ENCODE peak calls at places on chromosome 13, in ten cellular contexts. One of them, this sample, is unnamed.

GRCh38 chr13:96052655-96053002 is 572 bp downstream of the UGGT2 start:
- DNase-seq in Peyer's patch: no peak
- DNase-seq in CD4-positive, alpha-beta T cell: no peak
- DNase-seq in cardiac muscle cell: peak
- DNase-seq in epithelial cell of esophagus: peak
- DNase-seq in dorsolateral prefrontal cortex: no peak
- DNase-seq in cardiac fibroblast: peak
- DNase-seq in uterus: no peak
- DNase-seq in nephron progenitor cell: no peak
- DNase-seq in WTC11: no peak
- DNase-seq in this sample: no peak

GRCh38 chr13:45046445-45046844 is 57.1 kb downstream of the GPALPP1 start:
- DNase-seq in Peyer's patch: no peak
- DNase-seq in CD4-positive, alpha-beta T cell: no peak
- DNase-seq in cardiac muscle cell: no peak
- DNase-seq in epithelial cell of esophagus: no peak
- DNase-seq in dorsolateral prefrontal cortex: no peak
- DNase-seq in cardiac fibroblast: no peak
- DNase-seq in uterus: no peak
- DNase-seq in nephron progenitor cell: no peak
- DNase-seq in WTC11: no peak
- DNase-seq in this sample: no peak

GRCh38 chr13:101626925-101627555 is 174.6 kb downstream of the ITGBL1 start:
- DNase-seq in Peyer's patch: peak
- DNase-seq in CD4-positive, alpha-beta T cell: no peak
- DNase-seq in cardiac muscle cell: no peak
- DNase-seq in epithelial cell of esophagus: no peak
- DNase-seq in dorsolateral prefrontal cortex: no peak
- DNase-seq in cardiac fibroblast: peak
- DNase-seq in uterus: no peak
- DNase-seq in nephron progenitor cell: no peak
- DNase-seq in WTC11: no peak
- DNase-seq in this sample: no peak

GRCh38 chr13:90498096-90498495 is 849.4 kb upstream of the MIR17HG start:
- DNase-seq in Peyer's patch: no peak
- DNase-seq in CD4-positive, alpha-beta T cell: no peak
- DNase-seq in cardiac muscle cell: no peak
- DNase-seq in epithelial cell of esophagus: no peak
- DNase-seq in dorsolateral prefrontal cortex: no peak
- DNase-seq in cardiac fibroblast: peak
- DNase-seq in uterus: no peak
- DNase-seq in nephron progenitor cell: no peak
- DNase-seq in WTC11: no peak
- DNase-seq in this sample: no peak

GRCh38 chr13:21672811-21673591 is 2.1 kb downstream of the FGF9 start:
- DNase-seq in Peyer's patch: no peak
- DNase-seq in CD4-positive, alpha-beta T cell: no peak
- DNase-seq in cardiac muscle cell: no peak
- DNase-seq in epithelial cell of esophagus: no peak
- DNase-seq in dorsolateral prefrontal cortex: no peak
- DNase-seq in cardiac fibroblast: no peak
- DNase-seq in uterus: no peak
- DNase-seq in nephron progenitor cell: peak
- DNase-seq in WTC11: no peak
- DNase-seq in this sample: no peak

GRCh38 chr13:98496239-98496668 is 80.7 kb downstream of the STK24 start:
- DNase-seq in Peyer's patch: no peak
- DNase-seq in CD4-positive, alpha-beta T cell: no peak
- DNase-seq in cardiac muscle cell: no peak
- DNase-seq in epithelial cell of esophagus: no peak
- DNase-seq in dorsolateral prefrontal cortex: no peak
- DNase-seq in cardiac fibroblast: no peak
- DNase-seq in uterus: no peak
- DNase-seq in nephron progenitor cell: no peak
- DNase-seq in WTC11: no peak
- DNase-seq in this sample: no peak

GRCh38 chr13:96734499-96734898 is 259.8 kb downstream of the OXGR1 start:
- DNase-seq in Peyer's patch: no peak
- DNase-seq in CD4-positive, alpha-beta T cell: no peak
- DNase-seq in cardiac muscle cell: no peak
- DNase-seq in epithelial cell of esophagus: no peak
- DNase-seq in dorsolateral prefrontal cortex: no peak
- DNase-seq in cardiac fibroblast: no peak
- DNase-seq in uterus: no peak
- DNase-seq in nephron progenitor cell: no peak
- DNase-seq in WTC11: no peak
- DNase-seq in this sample: no peak

GRCh38 chr13:48806522-48806921 is 152.8 kb downstream of the CYSLTR2 start:
- DNase-seq in Peyer's patch: no peak
- DNase-seq in CD4-positive, alpha-beta T cell: no peak
- DNase-seq in cardiac muscle cell: no peak
- DNase-seq in epithelial cell of esophagus: no peak
- DNase-seq in dorsolateral prefrontal cortex: no peak
- DNase-seq in cardiac fibroblast: no peak
- DNase-seq in uterus: no peak
- DNase-seq in nephron progenitor cell: no peak
- DNase-seq in WTC11: no peak
- DNase-seq in this sample: no peak

GRCh38 chr13:99275093-99275469 is 16.9 kb upstream of the GPR18 start:
- DNase-seq in Peyer's patch: no peak
- DNase-seq in CD4-positive, alpha-beta T cell: peak
- DNase-seq in cardiac muscle cell: peak
- DNase-seq in epithelial cell of esophagus: peak
- DNase-seq in dorsolateral prefrontal cortex: no peak
- DNase-seq in cardiac fibroblast: peak
- DNase-seq in uterus: no peak
- DNase-seq in nephron progenitor cell: no peak
- DNase-seq in WTC11: no peak
- DNase-seq in this sample: no peak

GRCh38 chr13:76707360-76707759 is 178.8 kb downstream of the KCTD12 start:
- DNase-seq in Peyer's patch: no peak
- DNase-seq in CD4-positive, alpha-beta T cell: no peak
- DNase-seq in cardiac muscle cell: peak
- DNase-seq in epithelial cell of esophagus: peak
- DNase-seq in dorsolateral prefrontal cortex: no peak
- DNase-seq in cardiac fibroblast: peak
- DNase-seq in uterus: no peak
- DNase-seq in nephron progenitor cell: no peak
- DNase-seq in WTC11: no peak
- DNase-seq in this sample: no peak

GRCh38 chr13:34943675-34944634 is 1.9 kb downstream of the NBEA start:
- DNase-seq in Peyer's patch: no peak
- DNase-seq in CD4-positive, alpha-beta T cell: no peak
- DNase-seq in cardiac muscle cell: no peak
- DNase-seq in epithelial cell of esophagus: no peak
- DNase-seq in dorsolateral prefrontal cortex: no peak
- DNase-seq in cardiac fibroblast: no peak
- DNase-seq in uterus: no peak
- DNase-seq in nephron progenitor cell: no peak
- DNase-seq in WTC11: no peak
- DNase-seq in this sample: no peak

GRCh38 chr13:97629601-97630272 is 195.8 kb downstream of the RAP2A start:
- DNase-seq in Peyer's patch: no peak
- DNase-seq in CD4-positive, alpha-beta T cell: no peak
- DNase-seq in cardiac muscle cell: no peak
- DNase-seq in epithelial cell of esophagus: no peak
- DNase-seq in dorsolateral prefrontal cortex: peak
- DNase-seq in cardiac fibroblast: no peak
- DNase-seq in uterus: no peak
- DNase-seq in nephron progenitor cell: no peak
- DNase-seq in WTC11: no peak
- DNase-seq in this sample: no peak

GRCh38 chr13:25192936-25193335 is 20.8 kb upstream of the AMER2 start:
- DNase-seq in Peyer's patch: no peak
- DNase-seq in CD4-positive, alpha-beta T cell: no peak
- DNase-seq in cardiac muscle cell: no peak
- DNase-seq in epithelial cell of esophagus: no peak
- DNase-seq in dorsolateral prefrontal cortex: peak
- DNase-seq in cardiac fibroblast: no peak
- DNase-seq in uterus: no peak
- DNase-seq in nephron progenitor cell: no peak
- DNase-seq in WTC11: no peak
- DNase-seq in this sample: peak

GRCh38 chr13:77599351-77599750 is 63.8 kb downstream of the SCEL start:
- DNase-seq in Peyer's patch: no peak
- DNase-seq in CD4-positive, alpha-beta T cell: no peak
- DNase-seq in cardiac muscle cell: no peak
- DNase-seq in epithelial cell of esophagus: no peak
- DNase-seq in dorsolateral prefrontal cortex: no peak
- DNase-seq in cardiac fibroblast: no peak
- DNase-seq in uterus: no peak
- DNase-seq in nephron progenitor cell: no peak
- DNase-seq in WTC11: no peak
- DNase-seq in this sample: peak

GRCh38 chr13:109155301-109155761 is 525.9 kb downstream of the MYO16 start:
- DNase-seq in Peyer's patch: no peak
- DNase-seq in CD4-positive, alpha-beta T cell: no peak
- DNase-seq in cardiac muscle cell: peak
- DNase-seq in epithelial cell of esophagus: peak
- DNase-seq in dorsolateral prefrontal cortex: no peak
- DNase-seq in cardiac fibroblast: peak
- DNase-seq in uterus: no peak
- DNase-seq in nephron progenitor cell: no peak
- DNase-seq in WTC11: no peak
- DNase-seq in this sample: no peak
- TF ChIP-seq CTCF in Peyer's patch: no peak
- TF ChIP-seq CTCF in CD4-positive, alpha-beta T cell: no peak
- TF ChIP-seq CTCF in cardiac muscle cell: no peak
- TF ChIP-seq CTCF in epithelial cell of esophagus: no peak
- TF ChIP-seq CTCF in dorsolateral prefrontal cortex: no peak
- TF ChIP-seq CTCF in cardiac fibroblast: no peak
- TF ChIP-seq CTCF in uterus: no peak
- TF ChIP-seq CTCF in nephron progenitor cell: no peak
- TF ChIP-seq CTCF in WTC11: no peak
- TF ChIP-seq CTCF in this sample: no peak

GRCh38 chr13:94345374-94346195 is 133.9 kb downstream of the DCT start:
- DNase-seq in Peyer's patch: no peak
- DNase-seq in CD4-positive, alpha-beta T cell: no peak
- DNase-seq in cardiac muscle cell: peak
- DNase-seq in epithelial cell of esophagus: peak
- DNase-seq in dorsolateral prefrontal cortex: no peak
- DNase-seq in cardiac fibroblast: peak
- DNase-seq in uterus: no peak
- DNase-seq in nephron progenitor cell: no peak
- DNase-seq in WTC11: no peak
- DNase-seq in this sample: peak
- TF ChIP-seq CTCF in Peyer's patch: peak
- TF ChIP-seq CTCF in CD4-positive, alpha-beta T cell: peak
- TF ChIP-seq CTCF in cardiac muscle cell: no peak
- TF ChIP-seq CTCF in epithelial cell of esophagus: peak
- TF ChIP-seq CTCF in dorsolateral prefrontal cortex: no peak
- TF ChIP-seq CTCF in cardiac fibroblast: peak
- TF ChIP-seq CTCF in uterus: no peak
- TF ChIP-seq CTCF in nephron progenitor cell: no peak
- TF ChIP-seq CTCF in WTC11: no peak
- TF ChIP-seq CTCF in this sample: peak

GRCh38 chr13:31967155-31967554 is 64.4 kb upstream of the FRY start:
- DNase-seq in Peyer's patch: no peak
- DNase-seq in CD4-positive, alpha-beta T cell: no peak
- DNase-seq in cardiac muscle cell: no peak
- DNase-seq in epithelial cell of esophagus: no peak
- DNase-seq in dorsolateral prefrontal cortex: no peak
- DNase-seq in cardiac fibroblast: no peak
- DNase-seq in uterus: no peak
- DNase-seq in nephron progenitor cell: no peak
- DNase-seq in WTC11: no peak
- DNase-seq in this sample: no peak
- TF ChIP-seq CTCF in Peyer's patch: peak
- TF ChIP-seq CTCF in CD4-positive, alpha-beta T cell: no peak
- TF ChIP-seq CTCF in cardiac muscle cell: peak
- TF ChIP-seq CTCF in epithelial cell of esophagus: peak
- TF ChIP-seq CTCF in dorsolateral prefrontal cortex: no peak
- TF ChIP-seq CTCF in cardiac fibroblast: peak
- TF ChIP-seq CTCF in uterus: no peak
- TF ChIP-seq CTCF in nephron progenitor cell: peak
- TF ChIP-seq CTCF in WTC11: no peak
- TF ChIP-seq CTCF in this sample: no peak

DNA sequence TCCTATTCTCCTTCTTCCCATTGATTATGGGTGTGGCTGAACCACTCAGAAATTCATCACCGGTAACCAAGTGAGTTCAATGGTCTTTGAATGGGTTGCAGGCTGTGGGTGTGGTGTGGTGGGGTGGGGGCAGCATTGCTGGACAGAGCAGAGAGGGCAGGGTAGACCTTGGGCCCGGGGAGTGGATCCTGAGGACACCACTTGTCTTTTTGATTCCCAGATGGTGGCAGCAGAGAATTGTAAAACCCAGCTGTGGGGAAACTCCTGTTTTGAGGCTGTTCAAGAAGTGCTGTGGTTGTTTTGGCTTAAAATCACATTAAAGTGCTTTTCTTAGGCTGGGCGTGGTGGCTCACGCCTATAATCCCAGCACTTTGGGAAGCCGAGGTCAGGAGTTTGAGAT is 45.8 kb upstream of the RGCC start:
- DNase-seq in Peyer's patch: no peak
- DNase-seq in CD4-positive, alpha-beta T cell: peak
- DNase-seq in cardiac muscle cell: peak
- DNase-seq in epithelial cell of esophagus: peak
- DNase-seq in dorsolateral prefrontal cortex: peak
- DNase-seq in cardiac fibroblast: peak
- DNase-seq in uterus: no peak
- DNase-seq in nephron progenitor cell: peak
- DNase-seq in WTC11: peak
- DNase-seq in this sample: peak
- TF ChIP-seq CTCF in Peyer's patch: peak
- TF ChIP-seq CTCF in CD4-positive, alpha-beta T cell: peak
- TF ChIP-seq CTCF in cardiac muscle cell: peak
- TF ChIP-seq CTCF in epithelial cell of esophagus: peak
- TF ChIP-seq CTCF in dorsolateral prefrontal cortex: peak
- TF ChIP-seq CTCF in cardiac fibroblast: peak
- TF ChIP-seq CTCF in uterus: no peak
- TF ChIP-seq CTCF in nephron progenitor cell: no peak
- TF ChIP-seq CTCF in WTC11: no peak
- TF ChIP-seq CTCF in this sample: peak

DNA sequence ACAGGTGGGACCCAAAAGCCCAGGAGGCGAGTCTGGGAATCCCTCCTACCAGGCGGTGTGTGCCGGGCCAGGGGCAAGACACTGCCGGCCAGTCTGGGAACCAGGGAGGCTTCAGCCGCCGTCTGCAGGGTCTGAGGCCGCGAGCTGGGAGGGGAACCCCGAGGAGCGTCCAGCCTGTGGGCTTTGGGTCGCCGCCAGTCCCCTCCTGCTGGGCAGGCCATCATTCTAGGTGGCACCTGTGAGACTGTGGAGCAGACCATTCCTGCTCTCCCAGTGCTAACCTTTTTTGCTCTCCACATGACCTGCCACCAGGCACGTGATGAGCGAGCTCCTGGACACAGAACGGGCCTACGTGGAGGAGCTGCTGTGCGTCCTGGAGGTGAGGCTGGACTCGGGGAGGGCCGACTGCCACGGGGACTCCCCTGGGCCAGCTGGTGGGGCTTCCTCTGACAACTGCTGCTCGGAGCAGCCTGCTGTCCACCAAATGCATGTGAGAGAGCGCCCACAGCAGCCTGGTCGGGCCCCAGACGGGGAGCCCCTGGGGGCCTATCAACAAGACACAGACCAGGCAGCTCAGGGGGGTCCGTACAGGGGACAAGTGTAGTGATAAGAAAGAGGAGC is 24.6 kb upstream of the F7 start:
- DNase-seq in Peyer's patch: no peak
- DNase-seq in CD4-positive, alpha-beta T cell: no peak
- DNase-seq in cardiac muscle cell: no peak
- DNase-seq in epithelial cell of esophagus: no peak
- DNase-seq in dorsolateral prefrontal cortex: no peak
- DNase-seq in cardiac fibroblast: no peak
- DNase-seq in uterus: no peak
- DNase-seq in nephron progenitor cell: no peak
- DNase-seq in WTC11: no peak
- DNase-seq in this sample: no peak
- TF ChIP-seq CTCF in Peyer's patch: no peak
- TF ChIP-seq CTCF in CD4-positive, alpha-beta T cell: no peak
- TF ChIP-seq CTCF in cardiac muscle cell: no peak
- TF ChIP-seq CTCF in epithelial cell of esophagus: no peak
- TF ChIP-seq CTCF in dorsolateral prefrontal cortex: no peak
- TF ChIP-seq CTCF in cardiac fibroblast: no peak
- TF ChIP-seq CTCF in uterus: no peak
- TF ChIP-seq CTCF in nephron progenitor cell: no peak
- TF ChIP-seq CTCF in WTC11: no peak
- TF ChIP-seq CTCF in this sample: no peak